ENCODE peak calls at places on chromosomes 2 and 18, in ten cellular contexts. B is stimulated activated CD4-positive, alpha-beta T cell treated with anti-CD3 and anti-CD28 coated beads, Interleukin-4, amount 100 ng/mL, for 24 hours; D is kidney glomerular epithelial cell; T is HEK293T; G is AG20443; J is retina; M is HTR-8/SVneo; Y is hypothalamus; O is GM13976; H is nephron progenitor cell. N is an unnamed sample.

GRCh38 chr2:166411473-166412230 is 35.9 kb upstream of the SCN9A start:
- DNase-seq in O (no peak), J (no peak), G (no peak), B (no peak), H (no peak), M (no peak), D (peak; percentile 81), T (no peak), Y (no peak), N (no peak)

GRCh38 chr2:39311469-39311868 is 67.7 kb upstream of the CDKL4 start:
- DNase-seq in O (no peak), T (no peak), D (no peak), H (no peak), M (no peak), B (no peak), J (no peak), G (no peak), Y (no peak), N (no peak)

GRCh38 chr18:10094608-10095137 is 180.9 kb downstream of the VAPA start:
- DNase-seq in Y (no peak), H (no peak), G (no peak), M (no peak), T (no peak), D (no peak), B (no peak), J (no peak), O (no peak), N (no peak)

GRCh38 chr2:129004485-129004884 is 685.8 kb upstream of the HS6ST1 start:
- DNase-seq in O (no peak), M (no peak), J (no peak), B (no peak), T (no peak), D (no peak), G (no peak), Y (no peak), H (no peak), N (no peak)

GRCh38 chr2:117359266-117359970 is 455.1 kb upstream of the DDX18 start:
- DNase-seq in H (no peak), G (no peak), B (no peak), J (no peak), Y (no peak), O (no peak), T (no peak), M (no peak), D (no peak), N (peak; percentile 69)

GRCh38 chr2:236626391-236627150 is 56.9 kb downstream of the ACKR3 start:
- DNase-seq in Y (no peak), M (no peak), T (no peak), J (no peak), B (no peak), O (no peak), D (no peak), H (no peak), G (no peak), N (no peak)

GRCh38 chr18:47944972-47945843 is 14.7 kb upstream of the SMAD2 start:
- DNase-seq in Y (no peak), M (peak; percentile 54), G (no peak), O (peak; percentile 17), T (no peak), D (peak; percentile 80), B (peak; percentile 10), J (no peak), H (no peak), N (no peak)

GRCh38 chr2:8583400-8584173 is 98.3 kb upstream of the ID2 start:
- DNase-seq in H (peak; percentile 99), M (no peak), Y (no peak), O (peak; percentile 98), J (peak; percentile 84), T (peak; percentile 80), D (peak; percentile 45), B (peak; percentile 79), G (no peak), N (peak; percentile 78)

GRCh38 chr2:15577071-15577706 is 14.5 kb upstream of the DDX1 start:
- DNase-seq in J (peak; percentile 61), B (peak; percentile 93), M (peak; percentile 65), Y (no peak), D (peak; percentile 84), O (peak; percentile 65), T (peak; percentile 72), H (peak; percentile 95), G (peak; percentile 78), N (peak; percentile 88)

GRCh38 chr2:217797661-217798069 is 205.1 kb downstream of the TNS1 start:
- DNase-seq in O (peak; percentile 3), G (peak; percentile 9), T (no peak), H (no peak), M (no peak), J (no peak), B (no peak), D (no peak), Y (no peak), N (no peak)

GRCh38 chr2:120421830-120422175 is 75.9 kb downstream of the INHBB start:
- DNase-seq in Y (no peak), D (no peak), O (no peak), T (no peak), B (no peak), G (no peak), H (no peak), J (no peak), M (no peak), N (no peak)

GRCh38 chr2:18552351-18553077 is 7.9 kb downstream of the RDH14 start:
- DNase-seq in O (no peak), J (no peak), H (no peak), T (no peak), B (no peak), M (no peak), Y (no peak), D (no peak), G (no peak), N (no peak)

GRCh38 chr2:131724019-131724418 is 196.3 kb downstream of the CCDC74A start:
- DNase-seq in T (no peak), Y (no peak), J (no peak), B (no peak), H (no peak), O (no peak), D (no peak), G (no peak), M (no peak), N (no peak)

GRCh38 chr2:4358855-4359254 is 655.5 kb downstream of the DCDC2C start:
- DNase-seq in M (no peak), D (no peak), T (no peak), Y (no peak), O (no peak), H (no peak), J (peak; percentile 44), B (no peak), G (no peak), N (no peak)

GRCh38 chr2:30425326-30425725 is 21.7 kb upstream of the LCLAT1 start:
- DNase-seq in J (no peak), G (peak; percentile 87), Y (no peak), T (no peak), O (no peak), D (no peak), M (no peak), B (no peak), H (no peak), N (no peak)